ENCODE peak calls at places on chromosomes 2 and 18, in eight cellular contexts. One of them, this sample, is unnamed.

GRCh38 chr18:45526120-45526841 is 89.0 kb upstream of the SLC14A2 start:
- DNase-seq in fibroblast of the aortic adventitia: peak
- DNase-seq in IMR-90: no peak
- DNase-seq in SJSA1: no peak
- DNase-seq in AG04450: no peak
- DNase-seq in Panc1: no peak
- DNase-seq in skeletal muscle cell: no peak
- DNase-seq in AG04449: no peak
- DNase-seq in this sample: peak

GRCh38 chr2:66853585-66853984 is 418.7 kb downstream of the MEIS1 start:
- DNase-seq in fibroblast of the aortic adventitia: no peak
- DNase-seq in IMR-90: peak
- DNase-seq in SJSA1: no peak
- DNase-seq in AG04450: no peak
- DNase-seq in Panc1: no peak
- DNase-seq in skeletal muscle cell: no peak
- DNase-seq in AG04449: no peak
- DNase-seq in this sample: no peak

GRCh38 chr2:55482186-55482945 is 37.2 kb upstream of the CFAP36 start:
- DNase-seq in fibroblast of the aortic adventitia: peak
- DNase-seq in IMR-90: peak
- DNase-seq in SJSA1: no peak
- DNase-seq in AG04450: no peak
- DNase-seq in Panc1: peak
- DNase-seq in skeletal muscle cell: peak
- DNase-seq in AG04449: no peak
- DNase-seq in this sample: peak

GRCh38 chr2:144426981-144427479 is 92.9 kb downstream of the ZEB2 start:
- DNase-seq in fibroblast of the aortic adventitia: peak
- DNase-seq in IMR-90: peak
- DNase-seq in SJSA1: peak
- DNase-seq in AG04450: peak
- DNase-seq in Panc1: no peak
- DNase-seq in skeletal muscle cell: peak
- DNase-seq in AG04449: peak
- DNase-seq in this sample: no peak

GRCh38 chr2:74554821-74555531 is 456 bp downstream of the DOK1 start:
- DNase-seq in fibroblast of the aortic adventitia: no peak
- DNase-seq in IMR-90: peak
- DNase-seq in SJSA1: peak
- DNase-seq in AG04450: no peak
- DNase-seq in Panc1: no peak
- DNase-seq in skeletal muscle cell: no peak
- DNase-seq in AG04449: no peak
- DNase-seq in this sample: no peak

GRCh38 chr2:157301323-157301722 is 24.3 kb downstream of the ERMN start:
- DNase-seq in fibroblast of the aortic adventitia: no peak
- DNase-seq in IMR-90: no peak
- DNase-seq in SJSA1: no peak
- DNase-seq in AG04450: no peak
- DNase-seq in Panc1: no peak
- DNase-seq in skeletal muscle cell: no peak
- DNase-seq in AG04449: no peak
- DNase-seq in this sample: no peak

GRCh38 chr2:70412294-70413075 is 110.6 kb upstream of the FAM136A start:
- DNase-seq in fibroblast of the aortic adventitia: peak
- DNase-seq in IMR-90: peak
- DNase-seq in SJSA1: no peak
- DNase-seq in AG04450: no peak
- DNase-seq in Panc1: no peak
- DNase-seq in skeletal muscle cell: no peak
- DNase-seq in AG04449: no peak
- DNase-seq in this sample: no peak

GRCh38 chr2:203489531-203489930 is 45.6 kb downstream of the RAPH1 start:
- DNase-seq in fibroblast of the aortic adventitia: no peak
- DNase-seq in IMR-90: no peak
- DNase-seq in SJSA1: no peak
- DNase-seq in AG04450: no peak
- DNase-seq in Panc1: no peak
- DNase-seq in skeletal muscle cell: no peak
- DNase-seq in AG04449: no peak
- DNase-seq in this sample: no peak

GRCh38 chr18:61199131-61199903 is 133.9 kb upstream of the CDH20 start:
- DNase-seq in fibroblast of the aortic adventitia: peak
- DNase-seq in IMR-90: no peak
- DNase-seq in SJSA1: no peak
- DNase-seq in AG04450: no peak
- DNase-seq in Panc1: no peak
- DNase-seq in skeletal muscle cell: peak
- DNase-seq in AG04449: peak
- DNase-seq in this sample: no peak

GRCh38 chr2:221529943-221530652 is 42.0 kb downstream of the EPHA4 start:
- DNase-seq in fibroblast of the aortic adventitia: peak
- DNase-seq in IMR-90: peak
- DNase-seq in SJSA1: peak
- DNase-seq in AG04450: peak
- DNase-seq in Panc1: no peak
- DNase-seq in skeletal muscle cell: peak
- DNase-seq in AG04449: peak
- DNase-seq in this sample: peak

GRCh38 chr2:23602113-23602512 is 217.1 kb downstream of the KLHL29 start:
- DNase-seq in fibroblast of the aortic adventitia: peak
- DNase-seq in IMR-90: peak
- DNase-seq in SJSA1: peak
- DNase-seq in AG04450: peak
- DNase-seq in Panc1: no peak
- DNase-seq in skeletal muscle cell: peak
- DNase-seq in AG04449: peak
- DNase-seq in this sample: peak

GRCh38 chr2:40436093-40436475 is 15.8 kb downstream of the SLC8A1 start:
- DNase-seq in fibroblast of the aortic adventitia: no peak
- DNase-seq in IMR-90: peak
- DNase-seq in SJSA1: no peak
- DNase-seq in AG04450: no peak
- DNase-seq in Panc1: no peak
- DNase-seq in skeletal muscle cell: no peak
- DNase-seq in AG04449: no peak
- DNase-seq in this sample: no peak

GRCh38 chr2:50620783-50621182 is 411.1 kb downstream of the NRXN1 start:
- DNase-seq in fibroblast of the aortic adventitia: no peak
- DNase-seq in IMR-90: no peak
- DNase-seq in SJSA1: no peak
- DNase-seq in AG04450: no peak
- DNase-seq in Panc1: no peak
- DNase-seq in skeletal muscle cell: no peak
- DNase-seq in AG04449: no peak
- DNase-seq in this sample: no peak

GRCh38 chr2:45072862-45073237 is 63.6 kb upstream of the SIX2 start:
- DNase-seq in fibroblast of the aortic adventitia: no peak
- DNase-seq in IMR-90: no peak
- DNase-seq in SJSA1: no peak
- DNase-seq in AG04450: no peak
- DNase-seq in Panc1: no peak
- DNase-seq in skeletal muscle cell: no peak
- DNase-seq in AG04449: no peak
- DNase-seq in this sample: no peak

GRCh38 chr2:202693503-202693902 is 58.7 kb downstream of the FAM117B start:
- DNase-seq in fibroblast of the aortic adventitia: no peak
- DNase-seq in IMR-90: no peak
- DNase-seq in SJSA1: no peak
- DNase-seq in AG04450: no peak
- DNase-seq in Panc1: no peak
- DNase-seq in skeletal muscle cell: no peak
- DNase-seq in AG04449: no peak
- DNase-seq in this sample: no peak

GRCh38 chr2:240237609-240238151 is 97.2 kb upstream of the OTOS start:
- DNase-seq in fibroblast of the aortic adventitia: peak
- DNase-seq in IMR-90: peak
- DNase-seq in SJSA1: no peak
- DNase-seq in AG04450: no peak
- DNase-seq in Panc1: no peak
- DNase-seq in skeletal muscle cell: no peak
- DNase-seq in AG04449: no peak
- DNase-seq in this sample: no peak

GRCh38 chr2:164221473-164221872 is 399.8 kb downstream of the GRB14 start:
- DNase-seq in fibroblast of the aortic adventitia: no peak
- DNase-seq in IMR-90: no peak
- DNase-seq in SJSA1: no peak
- DNase-seq in AG04450: no peak
- DNase-seq in Panc1: no peak
- DNase-seq in skeletal muscle cell: no peak
- DNase-seq in AG04449: no peak
- DNase-seq in this sample: no peak

GRCh38 chr2:17873021-17873420 is 5.4 kb upstream of the KCNS3 start:
- DNase-seq in fibroblast of the aortic adventitia: no peak
- DNase-seq in IMR-90: no peak
- DNase-seq in SJSA1: no peak
- DNase-seq in AG04450: no peak
- DNase-seq in Panc1: no peak
- DNase-seq in skeletal muscle cell: no peak
- DNase-seq in AG04449: no peak
- DNase-seq in this sample: no peak

GRCh38 chr18:77103181-77103875 is 29.3 kb downstream of the MBP start:
- DNase-seq in fibroblast of the aortic adventitia: peak
- DNase-seq in IMR-90: peak
- DNase-seq in SJSA1: no peak
- DNase-seq in AG04450: no peak
- DNase-seq in Panc1: no peak
- DNase-seq in skeletal muscle cell: no peak
- DNase-seq in AG04449: no peak
- DNase-seq in this sample: no peak
- H3K4me3 ChIP-seq in fibroblast of the aortic adventitia: peak
- H3K4me3 ChIP-seq in IMR-90: no peak
- H3K4me3 ChIP-seq in SJSA1: no peak
- H3K4me3 ChIP-seq in AG04450: no peak
- H3K4me3 ChIP-seq in Panc1: no peak
- H3K4me3 ChIP-seq in skeletal muscle cell: no peak
- H3K4me3 ChIP-seq in AG04449: no peak
- H3K4me3 ChIP-seq in this sample: no peak

DNA sequence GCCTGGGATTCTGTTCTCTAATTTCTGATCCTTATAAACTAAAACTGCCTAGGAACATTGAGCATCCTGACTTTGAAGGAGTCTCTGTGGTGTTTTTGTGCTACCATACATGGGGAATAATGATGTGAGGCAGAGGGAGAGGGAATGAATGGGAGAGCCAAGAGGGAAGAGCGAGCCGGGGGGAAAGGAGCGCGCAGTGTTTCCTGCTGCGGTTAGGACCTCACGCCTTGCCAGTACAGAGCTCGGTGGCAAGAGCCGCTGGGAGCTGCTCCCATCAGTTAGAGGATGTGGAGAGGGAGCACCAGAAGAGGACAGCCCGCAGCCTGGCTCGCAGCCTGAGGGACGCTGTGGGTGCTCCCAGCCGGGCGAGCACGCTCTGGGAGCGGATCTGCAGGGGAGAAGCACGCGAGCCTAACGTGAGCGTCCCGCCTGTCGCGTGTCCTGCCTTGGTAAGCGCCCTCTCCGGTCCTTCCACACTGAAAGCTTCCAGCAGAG is 114.7 kb downstream of the FAM210A start:
- DNase-seq in fibroblast of the aortic adventitia: peak
- DNase-seq in IMR-90: peak
- DNase-seq in SJSA1: peak
- DNase-seq in AG04450: no peak
- DNase-seq in Panc1: no peak
- DNase-seq in skeletal muscle cell: no peak
- DNase-seq in AG04449: no peak
- DNase-seq in this sample: no peak
- H3K4me3 ChIP-seq in fibroblast of the aortic adventitia: peak
- H3K4me3 ChIP-seq in IMR-90: no peak
- H3K4me3 ChIP-seq in SJSA1: peak
- H3K4me3 ChIP-seq in AG04450: no peak
- H3K4me3 ChIP-seq in Panc1: peak
- H3K4me3 ChIP-seq in skeletal muscle cell: peak
- H3K4me3 ChIP-seq in AG04449: peak
- H3K4me3 ChIP-seq in this sample: peak

DNA sequence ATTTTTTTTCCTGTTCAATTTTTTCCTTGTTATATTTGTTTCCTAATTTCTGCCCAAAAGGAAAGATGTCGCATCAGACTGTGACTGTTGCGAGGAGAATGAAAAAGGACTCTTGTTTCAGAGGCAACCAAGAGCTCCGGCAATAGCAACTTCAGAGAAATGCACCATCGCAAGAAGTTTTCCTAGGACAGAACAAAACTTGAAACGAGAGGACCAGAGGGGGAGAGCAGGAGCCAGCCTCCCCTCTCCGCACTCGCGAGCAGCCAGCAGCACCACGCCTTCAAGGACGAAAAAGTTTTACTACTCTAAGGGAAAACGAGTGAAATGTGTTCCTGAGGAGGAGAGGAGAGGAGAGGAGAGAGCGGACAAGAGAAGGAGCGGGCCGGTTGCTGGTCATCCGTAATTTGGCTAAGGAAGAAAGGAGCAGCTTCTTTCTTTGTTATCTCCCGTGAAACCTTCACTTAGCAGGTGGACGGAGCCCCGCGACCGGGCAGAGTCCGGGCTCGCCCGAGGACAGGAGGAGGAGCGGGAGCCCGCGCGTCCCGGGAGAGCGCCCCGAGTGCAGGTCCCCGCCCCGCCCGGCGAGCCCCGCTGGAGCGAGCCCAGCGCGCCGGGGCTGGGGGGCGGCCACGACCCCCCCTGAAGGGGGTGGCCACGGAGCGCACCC is 725 bp downstream of the POU3F3 start:
- DNase-seq in fibroblast of the aortic adventitia: no peak
- DNase-seq in IMR-90: no peak
- DNase-seq in SJSA1: no peak
- DNase-seq in AG04450: no peak
- DNase-seq in Panc1: no peak
- DNase-seq in skeletal muscle cell: no peak
- DNase-seq in AG04449: no peak
- DNase-seq in this sample: no peak
- H3K4me3 ChIP-seq in fibroblast of the aortic adventitia: no peak
- H3K4me3 ChIP-seq in IMR-90: no peak
- H3K4me3 ChIP-seq in SJSA1: no peak
- H3K4me3 ChIP-seq in AG04450: no peak
- H3K4me3 ChIP-seq in Panc1: peak
- H3K4me3 ChIP-seq in skeletal muscle cell: peak
- H3K4me3 ChIP-seq in AG04449: no peak
- H3K4me3 ChIP-seq in this sample: no peak

DNA sequence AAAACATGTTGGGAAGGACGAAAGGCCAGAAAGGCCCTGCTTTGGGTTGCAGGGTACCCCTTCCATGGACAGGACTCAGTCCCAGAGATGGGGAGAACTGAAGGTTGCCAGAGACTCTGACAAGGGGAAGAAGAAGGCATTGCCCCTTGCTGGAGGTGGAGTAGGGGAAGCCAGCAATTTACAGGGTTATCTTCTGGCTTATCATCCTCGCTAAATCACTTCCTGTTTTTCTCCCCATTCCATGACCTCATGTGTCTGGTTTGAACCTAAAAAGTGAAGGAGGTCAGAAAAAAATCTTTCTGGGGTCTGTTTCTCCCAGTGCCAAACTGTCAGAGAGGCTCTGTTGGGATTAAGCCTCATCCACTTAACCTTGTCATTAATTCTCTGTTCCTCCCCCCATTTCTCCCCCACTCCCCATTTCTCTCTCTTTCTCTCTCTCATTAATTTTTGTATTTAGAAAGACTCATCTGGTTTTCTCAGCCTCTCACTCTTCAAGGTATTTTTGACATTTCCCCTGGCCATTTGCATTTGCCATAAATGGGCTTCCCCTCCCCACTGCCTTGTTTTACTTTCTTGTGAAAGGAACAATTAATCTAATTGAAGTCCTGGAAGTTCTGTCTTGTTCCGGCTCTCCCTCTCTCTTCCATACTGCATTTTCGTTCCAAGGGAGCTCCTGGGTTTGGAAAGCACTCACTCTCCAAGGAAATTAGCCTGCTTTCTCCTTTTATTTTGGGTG is 17.4 kb downstream of the NRP2 start:
- DNase-seq in fibroblast of the aortic adventitia: no peak
- DNase-seq in IMR-90: no peak
- DNase-seq in SJSA1: no peak
- DNase-seq in AG04450: no peak
- DNase-seq in Panc1: no peak
- DNase-seq in skeletal muscle cell: no peak
- DNase-seq in AG04449: no peak
- DNase-seq in this sample: no peak
- H3K4me3 ChIP-seq in fibroblast of the aortic adventitia: no peak
- H3K4me3 ChIP-seq in IMR-90: no peak
- H3K4me3 ChIP-seq in SJSA1: no peak
- H3K4me3 ChIP-seq in AG04450: no peak
- H3K4me3 ChIP-seq in Panc1: no peak
- H3K4me3 ChIP-seq in skeletal muscle cell: no peak
- H3K4me3 ChIP-seq in AG04449: no peak
- H3K4me3 ChIP-seq in this sample: no peak